ENCODE peak calls at places on chromosomes 4 and X, in four cellular contexts. Q is GM12878, H is K562, O is A549. U is an unnamed sample.

GRCh38 chrX:15869695-15870094 is 15.1 kb upstream of the AP1S2 start:
- DNase-seq in O (no peak), Q (no peak), H (no peak), U (no peak)

GRCh38 chr4:14143892-14144291 is 516.4 kb upstream of the BOD1L1 start:
- DNase-seq in O (peak), H (no peak), Q (no peak), U (peak)

GRCh38 chr4:26139310-26139924 is 181.4 kb upstream of the RBPJ start:
- DNase-seq in Q (no peak), H (no peak), O (no peak), U (no peak)

GRCh38 chr4:15457401-15458201 is 12.1 kb upstream of the CC2D2A start:
- DNase-seq in H (peak), Q (peak), O (peak), U (peak)

GRCh38 chr4:29131304-29131703 is 1588.9 kb upstream of the PCDH7 start:
- DNase-seq in Q (no peak), O (no peak), H (no peak), U (peak)

GRCh38 chrX:1537031-1537715 is at the start of gene P2RY8:
- DNase-seq in H (no peak), Q (peak), O (peak), U (no peak)

GRCh38 chr4:94676910-94677309 is 80.8 kb upstream of the BMPR1B start:
- DNase-seq in Q (no peak), O (no peak), H (no peak), U (peak)

GRCh38 chrX:8868906-8869305 is 67.7 kb upstream of the FAM9A start:
- DNase-seq in H (no peak), Q (no peak), O (no peak), U (peak)

GRCh38 chrX:9611436-9612145 is 146.7 kb downstream of the TBL1X start:
- DNase-seq in H (no peak), O (no peak), Q (no peak), U (no peak)

GRCh38 chr4:76083386-76083785 is 8.9 kb downstream of the ART3 start:
- DNase-seq in Q (no peak), O (no peak), H (no peak), U (no peak)
- TF ChIP-seq ELK1 in Q (no peak), O (no peak), H (no peak), U (no peak)

GRCh38 chr4:53141308-53141707 is 224.6 kb downstream of the SCFD2 start:
- DNase-seq in O (no peak), Q (no peak), H (no peak), U (peak)
- TF ChIP-seq RCOR1 in O (no peak), Q (no peak), H (no peak), U (no peak)

DNA sequence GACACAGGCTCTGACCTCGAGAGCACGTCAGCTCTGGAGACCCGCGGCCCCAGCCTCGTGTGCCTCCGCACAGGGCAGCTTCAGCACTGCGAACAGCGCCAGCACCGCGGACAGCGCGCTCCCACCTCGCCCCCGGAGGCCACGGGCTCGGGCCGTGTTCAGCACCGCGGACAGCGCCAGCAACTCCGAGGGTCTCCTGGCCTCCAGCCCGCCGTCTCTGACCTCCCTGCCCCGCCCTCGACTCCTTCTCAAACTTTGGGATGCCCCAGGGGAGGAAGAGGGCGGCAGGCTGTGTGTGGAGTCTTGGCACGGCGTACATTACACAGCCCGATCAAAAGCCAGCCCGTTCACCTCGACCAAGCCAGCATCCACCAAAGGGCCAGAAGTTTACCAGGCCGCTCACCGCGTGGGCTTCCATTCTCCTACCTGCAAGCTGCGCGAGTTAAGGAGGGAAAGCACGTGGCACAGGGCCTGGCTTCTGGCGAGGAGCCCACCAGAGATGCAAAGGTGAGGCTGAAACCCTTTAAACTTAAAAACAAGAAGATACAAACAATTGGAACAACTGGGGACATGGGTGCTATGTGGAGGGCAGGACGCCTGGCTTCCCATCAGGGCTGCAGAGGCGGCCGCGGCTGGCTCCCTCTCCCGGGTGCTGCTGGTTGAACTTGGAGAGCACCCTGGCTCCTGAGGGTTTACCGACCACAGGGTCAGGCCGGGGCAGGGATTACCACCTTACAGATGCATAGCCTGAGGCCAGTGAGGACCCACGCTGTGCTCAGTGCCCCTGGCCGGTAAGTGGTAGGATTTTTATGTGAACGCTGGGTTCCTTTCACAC is 4.5 kb upstream of the NKX1-1 start:
- DNase-seq in Q (no peak), H (peak), O (no peak), U (peak)
- TF ChIP-seq ELK1 in Q (no peak), H (peak), O (no peak), U (no peak)

DNA sequence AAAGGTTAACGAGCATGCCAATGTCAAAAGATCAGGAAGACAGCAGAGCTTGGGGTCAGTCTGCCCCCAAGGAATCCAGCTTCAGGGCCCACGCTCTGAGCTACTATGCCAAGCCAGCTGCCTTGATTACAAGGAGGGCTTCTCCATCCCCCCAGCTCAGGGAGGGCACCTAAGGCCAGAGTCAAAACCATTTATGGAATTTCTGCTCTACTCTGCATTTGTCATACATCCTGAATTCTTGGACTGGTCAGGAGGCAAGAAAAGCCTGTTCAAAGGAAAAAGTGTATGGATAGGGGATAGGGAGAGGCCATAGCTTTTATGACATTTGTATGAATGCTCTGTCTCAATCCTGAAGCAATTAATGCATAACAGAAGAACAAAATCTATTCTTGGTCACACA is 32.2 kb downstream of the EDNRA start:
- DNase-seq in O (no peak), Q (no peak), H (no peak), U (no peak)
- TF ChIP-seq RCOR1 in O (no peak), Q (no peak), H (no peak), U (no peak)

GRCh38 chr4:8158710-8159521 is at the start of gene ABLIM2:
- DNase-seq in H (peak), O (peak), Q (peak), U (peak)

GRCh38 chr4:8157496-8157895 is 1.1 kb downstream of the ABLIM2 start:
- DNase-seq in O (no peak), H (no peak), Q (no peak), U (no peak)

GRCh38 chr4:8156617-8157016 is 2.0 kb downstream of the ABLIM2 start:
- DNase-seq in Q (no peak), O (no peak), H (no peak), U (no peak)

GRCh38 chr4:8159522-8160232 is 1.1 kb upstream of the ABLIM2 start:
- DNase-seq in H (no peak), O (no peak), Q (no peak), U (no peak)

DNA sequence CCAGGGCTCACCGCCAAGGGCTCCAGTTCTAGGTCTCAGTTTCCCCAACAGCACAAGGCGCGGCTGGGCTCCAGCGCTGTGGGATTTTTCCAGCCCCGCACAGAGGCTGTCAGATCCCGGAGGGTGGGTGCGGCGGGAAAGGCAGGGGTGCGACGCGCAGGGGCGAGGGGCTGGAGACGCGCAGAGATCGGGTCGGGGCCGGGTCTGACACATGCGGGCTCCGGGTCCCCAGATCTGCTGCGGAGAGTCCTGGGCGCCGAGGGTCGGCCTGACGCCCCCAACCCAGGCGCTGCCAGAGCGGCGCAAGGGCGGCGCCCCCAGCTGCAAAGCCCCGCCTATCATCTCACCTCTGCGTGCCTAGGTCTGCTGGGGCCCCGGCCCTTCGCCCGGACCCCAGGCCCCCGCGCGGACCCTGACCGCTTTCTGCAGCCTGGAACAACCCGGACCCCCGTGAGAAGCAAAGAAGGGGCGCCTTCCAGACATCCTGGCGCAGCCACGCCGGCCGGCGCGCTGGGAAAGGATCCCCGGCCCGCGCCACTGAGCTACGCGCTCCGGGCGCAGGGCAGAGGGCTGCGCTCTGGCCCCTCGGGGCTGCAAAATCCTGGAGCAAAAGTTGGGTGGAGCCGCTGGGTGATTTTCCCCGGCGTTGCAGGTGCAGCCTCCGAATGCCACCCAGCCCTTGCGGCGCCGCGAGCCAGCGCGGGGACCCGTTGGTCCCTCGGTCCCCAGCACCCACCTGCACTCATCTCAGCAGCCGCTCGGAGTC is 486 bp downstream of the ABLIM2 start:
- DNase-seq in Q (no peak), O (no peak), H (no peak), U (no peak)
- TF ChIP-seq ELK1 in Q (no peak), O (no peak), H (no peak), U (no peak)

GRCh38 chr4:176601156-176601555 is 191.6 kb downstream of the VEGFC start:
- DNase-seq in Q (no peak), O (peak), H (no peak), U (no peak)
- TF ChIP-seq RCOR1 in Q (no peak), O (no peak), H (no peak), U (no peak)

GRCh38 chr4:67869580-67870190 is 14.1 kb downstream of the TMPRSS11D start:
- DNase-seq in H (no peak), Q (no peak), O (no peak), U (no peak)
- TF ChIP-seq ELK1 in H (no peak), Q (no peak), O (no peak), U (no peak)

GRCh38 chr4:153710681-153711080 is 26.6 kb downstream of the TLR2 start:
- DNase-seq in H (no peak), O (no peak), Q (no peak), U (no peak)
- TF ChIP-seq RCOR1 in H (no peak), O (no peak), Q (no peak), U (no peak)

DNA sequence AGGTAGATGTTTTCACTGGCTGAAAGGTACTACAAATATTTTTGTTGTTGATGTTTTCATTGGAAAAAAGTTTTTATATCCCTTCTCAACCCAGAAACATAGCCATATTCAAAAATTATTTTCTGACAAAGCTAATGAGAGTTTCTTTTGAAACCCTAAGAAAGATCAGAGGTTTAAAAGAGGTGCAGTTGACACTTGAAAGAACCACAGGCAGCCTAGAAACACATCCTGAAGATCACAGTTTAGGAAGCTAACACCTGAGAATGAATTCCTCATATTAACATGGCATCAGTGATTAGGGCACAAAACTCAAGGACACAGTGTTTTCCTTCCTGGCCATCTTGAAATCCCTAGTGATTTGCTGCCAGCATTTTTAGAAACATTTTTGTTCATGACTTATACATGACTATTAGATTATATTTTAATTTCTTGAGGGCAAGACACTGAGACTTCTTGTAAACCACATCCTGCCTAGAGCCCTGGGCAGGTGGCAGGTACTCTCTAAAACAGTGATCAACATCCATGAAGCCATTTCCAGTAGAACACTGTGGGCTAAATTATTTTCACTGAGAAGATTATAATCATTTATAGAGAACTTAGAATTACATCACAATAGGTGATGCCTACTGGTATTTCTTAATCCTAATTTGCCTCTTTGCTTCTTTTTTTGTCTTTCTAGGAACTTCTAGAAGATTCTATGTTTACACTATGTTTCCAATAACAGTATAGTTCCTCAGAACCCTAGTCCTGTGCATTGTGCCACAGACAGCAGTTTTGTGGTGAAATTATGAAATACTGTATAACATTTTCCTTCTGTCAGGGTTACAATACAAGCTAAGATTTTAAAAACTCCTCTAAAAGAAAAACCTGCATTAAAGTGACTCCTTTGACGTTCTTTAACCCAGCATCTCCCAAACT is 79.9 kb downstream of the ARSJ start:
- DNase-seq in H (no peak), O (no peak), Q (peak), U (no peak)
- TF ChIP-seq ELK1 in H (no peak), O (no peak), Q (no peak), U (no peak)

DNA sequence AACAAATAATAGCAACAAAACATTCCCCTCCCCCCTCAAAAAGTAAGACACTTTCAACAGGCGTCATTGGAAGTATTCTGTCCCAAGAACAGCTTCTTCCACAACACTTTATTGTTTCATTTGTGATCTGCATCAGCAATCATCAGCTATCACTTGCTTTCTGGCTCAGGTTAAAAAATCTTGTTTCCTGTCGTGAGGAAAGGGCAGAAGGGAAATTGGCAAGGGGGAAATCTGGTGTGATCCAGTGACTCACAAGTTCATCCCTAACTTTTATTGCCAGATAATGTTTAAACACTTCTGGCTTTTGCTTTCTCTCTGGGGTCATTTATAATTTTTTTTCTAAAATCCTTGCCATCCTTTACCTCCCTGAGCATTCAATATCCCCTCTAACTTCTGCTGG is 247.4 kb upstream of the GIMD1 start:
- DNase-seq in H (no peak), O (no peak), Q (no peak), U (no peak)
- TF ChIP-seq RCOR1 in H (no peak), O (no peak), Q (no peak), U (no peak)

U was measured in IMR-90.